ENCODE peak calls at places on chromosomes 1 and 21, in six cellular contexts. One of them, this sample, is unnamed.
A peak's percentile ranks its signal among the peaks of the same experiment; 100 is the strongest.

GRCh38 chr1:145806408-145806807 is 17.5 kb downstream of the RNF115 start:
- DNase-seq in mesenchymal stem cell: no peak
- DNase-seq in testis: no peak
- DNase-seq in PC-9: no peak
- DNase-seq in ovary: no peak
- DNase-seq in tibial artery: no peak
- DNase-seq in this sample: no peak

GRCh38 chr1:28449904-28450303 is 55.9 kb upstream of the RCC1 start:
- DNase-seq in mesenchymal stem cell: no peak
- DNase-seq in testis: no peak
- DNase-seq in PC-9: peak; percentile 53
- DNase-seq in ovary: no peak
- DNase-seq in tibial artery: no peak
- DNase-seq in this sample: no peak

GRCh38 chr1:43372172-43372571 is 4.4 kb upstream of the ELOVL1 start:
- DNase-seq in mesenchymal stem cell: no peak
- DNase-seq in testis: no peak
- DNase-seq in PC-9: no peak
- DNase-seq in ovary: no peak
- DNase-seq in tibial artery: no peak
- DNase-seq in this sample: no peak

GRCh38 chr1:192877283-192877886 is 68.5 kb downstream of the RGS2 start:
- DNase-seq in mesenchymal stem cell: peak; percentile 76
- DNase-seq in testis: no peak
- DNase-seq in PC-9: no peak
- DNase-seq in ovary: no peak
- DNase-seq in tibial artery: no peak
- DNase-seq in this sample: no peak

GRCh38 chr1:167120899-167121298 is 27.0 kb downstream of the STYXL2 start:
- DNase-seq in mesenchymal stem cell: no peak
- DNase-seq in testis: no peak
- DNase-seq in PC-9: no peak
- DNase-seq in ovary: no peak
- DNase-seq in tibial artery: no peak
- DNase-seq in this sample: no peak

GRCh38 chr1:243488459-243489163 is 232.8 kb downstream of the SDCCAG8 start:
- DNase-seq in mesenchymal stem cell: no peak
- DNase-seq in testis: peak; percentile 63
- DNase-seq in PC-9: no peak
- DNase-seq in ovary: no peak
- DNase-seq in tibial artery: no peak
- DNase-seq in this sample: peak; percentile 91

GRCh38 chr1:111976332-111976731 is 13.1 kb downstream of the KCND3 start:
- DNase-seq in mesenchymal stem cell: no peak
- DNase-seq in testis: no peak
- DNase-seq in PC-9: no peak
- DNase-seq in ovary: no peak
- DNase-seq in tibial artery: no peak
- DNase-seq in this sample: no peak

GRCh38 chr1:218660678-218661053 is 315.5 kb downstream of the TGFB2 start:
- DNase-seq in mesenchymal stem cell: peak; percentile 82
- DNase-seq in testis: no peak
- DNase-seq in PC-9: peak; percentile 23
- DNase-seq in ovary: no peak
- DNase-seq in tibial artery: no peak
- DNase-seq in this sample: no peak

GRCh38 chr1:234933475-234933874 is 195.2 kb downstream of the TOMM20 start:
- DNase-seq in mesenchymal stem cell: peak; percentile 68
- DNase-seq in testis: peak; percentile 18
- DNase-seq in PC-9: peak; percentile 43
- DNase-seq in ovary: no peak
- DNase-seq in tibial artery: peak; percentile 67
- DNase-seq in this sample: no peak

GRCh38 chr1:6358144-6358624 is 35.4 kb downstream of the ACOT7 start:
- DNase-seq in mesenchymal stem cell: peak; percentile 49
- DNase-seq in testis: no peak
- DNase-seq in PC-9: peak; percentile 72
- DNase-seq in ovary: no peak
- DNase-seq in tibial artery: no peak
- DNase-seq in this sample: no peak

GRCh38 chr1:227781314-227781930 is 34.1 kb upstream of the PRSS38 start:
- DNase-seq in mesenchymal stem cell: no peak
- DNase-seq in testis: peak; percentile 7
- DNase-seq in PC-9: no peak
- DNase-seq in ovary: no peak
- DNase-seq in tibial artery: peak; percentile 10
- DNase-seq in this sample: peak; percentile 2

GRCh38 chr1:70779571-70779970 is 268.0 kb downstream of the PTGER3 start:
- DNase-seq in mesenchymal stem cell: no peak
- DNase-seq in testis: no peak
- DNase-seq in PC-9: no peak
- DNase-seq in ovary: no peak
- DNase-seq in tibial artery: no peak
- DNase-seq in this sample: no peak

GRCh38 chr1:20194770-20195463 is 8.6 kb upstream of the PLA2G2C start:
- DNase-seq in mesenchymal stem cell: peak; percentile 56
- DNase-seq in testis: peak; percentile 69
- DNase-seq in PC-9: peak; percentile 49
- DNase-seq in ovary: peak; percentile 22
- DNase-seq in tibial artery: peak; percentile 65
- DNase-seq in this sample: peak; percentile 57

GRCh38 chr1:207240325-207241095 is 81.0 kb upstream of the CD55 start:
- DNase-seq in mesenchymal stem cell: no peak
- DNase-seq in testis: no peak
- DNase-seq in PC-9: peak; percentile 61
- DNase-seq in ovary: no peak
- DNase-seq in tibial artery: no peak
- DNase-seq in this sample: no peak

GRCh38 chr1:19412654-19413053 is 72.7 kb downstream of the CAPZB start:
- DNase-seq in mesenchymal stem cell: no peak
- DNase-seq in testis: no peak
- DNase-seq in PC-9: no peak
- DNase-seq in ovary: no peak
- DNase-seq in tibial artery: no peak
- DNase-seq in this sample: peak; percentile 19

GRCh38 chr1:186304982-186305949 is 69.8 kb downstream of the TPR start:
- DNase-seq in mesenchymal stem cell: peak; percentile 54
- DNase-seq in testis: no peak
- DNase-seq in PC-9: no peak
- DNase-seq in ovary: no peak
- DNase-seq in tibial artery: no peak
- DNase-seq in this sample: peak; percentile 12

GRCh38 chr1:170664828-170665617 is 1.1 kb downstream of the PRRX1 start:
- DNase-seq in mesenchymal stem cell: peak; percentile 38
- DNase-seq in testis: peak; percentile 76
- DNase-seq in PC-9: no peak
- DNase-seq in ovary: peak; percentile 48
- DNase-seq in tibial artery: no peak
- DNase-seq in this sample: peak; percentile 24

GRCh38 chr1:8364528-8365442 is 46.9 kb downstream of the SLC45A1 start:
- DNase-seq in mesenchymal stem cell: no peak
- DNase-seq in testis: no peak
- DNase-seq in PC-9: no peak
- DNase-seq in ovary: peak; percentile 14
- DNase-seq in tibial artery: peak; percentile 29
- DNase-seq in this sample: no peak

GRCh38 chr21:39175665-39176064 is 7.6 kb downstream of the PSMG1 start:
- DNase-seq in mesenchymal stem cell: no peak
- DNase-seq in testis: no peak
- DNase-seq in PC-9: no peak
- DNase-seq in ovary: no peak
- DNase-seq in tibial artery: no peak
- DNase-seq in this sample: no peak

GRCh38 chr1:202821467-202821866 is 10.7 kb downstream of the PCAT6 start:
- DNase-seq in mesenchymal stem cell: peak; percentile 26
- DNase-seq in testis: no peak
- DNase-seq in PC-9: peak; percentile 40
- DNase-seq in ovary: no peak
- DNase-seq in tibial artery: no peak
- DNase-seq in this sample: no peak

GRCh38 chr1:30410153-30410851 is 313.1 kb downstream of the MATN1 start:
- DNase-seq in mesenchymal stem cell: no peak
- DNase-seq in testis: no peak
- DNase-seq in PC-9: no peak
- DNase-seq in ovary: peak; percentile 2
- DNase-seq in tibial artery: no peak
- DNase-seq in this sample: no peak

GRCh38 chr1:63634471-63634870 is 41.3 kb downstream of the PGM1 start:
- DNase-seq in mesenchymal stem cell: no peak
- DNase-seq in testis: no peak
- DNase-seq in PC-9: no peak
- DNase-seq in ovary: no peak
- DNase-seq in tibial artery: no peak
- DNase-seq in this sample: no peak

GRCh38 chr1:32394890-32395415 is 712 bp upstream of the BSDC1 start:
- DNase-seq in mesenchymal stem cell: no peak
- DNase-seq in testis: no peak
- DNase-seq in PC-9: no peak
- DNase-seq in ovary: no peak
- DNase-seq in tibial artery: no peak
- DNase-seq in this sample: no peak

GRCh38 chr1:161199506-161200119 is 759 bp upstream of the ADAMTS4 start:
- DNase-seq in mesenchymal stem cell: no peak
- DNase-seq in testis: no peak
- DNase-seq in PC-9: no peak
- DNase-seq in ovary: no peak
- DNase-seq in tibial artery: no peak
- DNase-seq in this sample: peak; percentile 24
- H3K27ac ChIP-seq in mesenchymal stem cell: no peak overlapping the region
- H3K27ac ChIP-seq in testis: peak overlapping the region; percentile 99
- H3K27ac ChIP-seq in PC-9: no peak overlapping the region
- H3K27ac ChIP-seq in ovary: peak overlapping the region; percentile 96
- H3K27ac ChIP-seq in tibial artery: peak overlapping the region; percentile 93
- H3K27ac ChIP-seq in this sample: peak overlapping the region; percentile 93

GRCh38 chr1:12547586-12548225 is 70.3 kb downstream of the DHRS3 start:
- DNase-seq in mesenchymal stem cell: no peak
- DNase-seq in testis: no peak
- DNase-seq in PC-9: no peak
- DNase-seq in ovary: no peak
- DNase-seq in tibial artery: no peak
- DNase-seq in this sample: no peak

GRCh38 chr1:12546771-12547585 is 71.0 kb downstream of the DHRS3 start:
- DNase-seq in mesenchymal stem cell: no peak
- DNase-seq in testis: peak; percentile 69
- DNase-seq in PC-9: no peak
- DNase-seq in ovary: no peak
- DNase-seq in tibial artery: peak; percentile 86
- DNase-seq in this sample: no peak

GRCh38 chr1:12549106-12549459 is 68.9 kb downstream of the DHRS3 start:
- DNase-seq in mesenchymal stem cell: no peak
- DNase-seq in testis: peak; percentile 43
- DNase-seq in PC-9: no peak
- DNase-seq in ovary: peak; percentile 72
- DNase-seq in tibial artery: peak; percentile 52
- DNase-seq in this sample: peak; percentile 87

GRCh38 chr1:12549460-12550349 is 68.3 kb downstream of the DHRS3 start:
- DNase-seq in mesenchymal stem cell: peak; percentile 45
- DNase-seq in testis: peak; percentile 70
- DNase-seq in PC-9: peak; percentile 94
- DNase-seq in ovary: peak; percentile 85
- DNase-seq in tibial artery: peak; percentile 92
- DNase-seq in this sample: peak; percentile 98

DNA sequence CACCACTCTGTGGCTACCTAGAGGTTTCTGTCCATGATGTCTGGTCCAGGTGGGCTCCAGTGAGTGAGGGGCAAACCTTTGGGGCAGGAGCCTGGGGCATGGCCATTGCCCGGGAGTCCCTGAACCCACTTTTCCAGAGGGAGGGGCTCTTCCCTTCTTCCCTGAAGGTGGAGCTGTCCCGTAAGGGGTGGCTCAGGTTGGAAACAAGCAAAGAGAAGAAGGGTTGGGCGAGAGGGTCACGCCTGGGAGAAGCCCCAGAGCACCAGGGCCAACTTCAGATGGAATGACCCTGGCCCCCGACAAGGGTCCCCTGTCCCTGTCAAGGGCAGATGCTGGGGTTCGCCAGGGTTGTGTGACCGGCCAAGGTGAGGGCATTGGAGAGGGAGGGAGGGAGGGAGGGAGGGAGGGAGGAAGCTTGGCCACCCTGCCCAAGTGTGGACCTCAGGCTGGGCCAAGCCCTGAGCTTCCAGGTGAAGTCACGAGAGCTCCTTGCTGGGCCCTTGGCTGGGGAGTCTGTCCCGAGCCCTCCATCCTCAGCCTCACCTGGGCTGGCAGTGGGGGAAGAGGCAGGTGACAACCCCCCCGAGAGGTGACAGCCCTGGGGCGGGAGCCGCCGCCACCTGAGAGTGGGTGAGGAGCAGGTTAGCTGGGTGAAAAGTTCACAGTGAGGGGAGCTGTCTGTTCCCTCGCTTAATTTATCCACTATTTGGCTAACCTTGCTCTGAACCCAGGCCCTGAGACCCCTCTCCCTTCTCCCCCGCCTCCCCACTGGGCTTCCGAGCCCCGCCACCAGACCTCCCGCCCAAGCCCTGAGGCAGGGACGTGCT is 69.5 kb downstream of the DHRS3 start:
- DNase-seq in mesenchymal stem cell: no peak
- DNase-seq in testis: no peak
- DNase-seq in PC-9: no peak
- DNase-seq in ovary: no peak
- DNase-seq in tibial artery: peak; percentile 21
- DNase-seq in this sample: no peak
- H3K4me1 ChIP-seq in mesenchymal stem cell: peaks cover 24% of the 10 kb centered on the region
- H3K4me1 ChIP-seq in testis: peaks cover 14% of the 10 kb centered on the region
- H3K4me1 ChIP-seq in PC-9: peaks cover 22% of the 10 kb centered on the region
- H3K4me1 ChIP-seq in ovary: peaks cover 24% of the 10 kb centered on the region
- H3K4me1 ChIP-seq in tibial artery: peaks cover 40% of the 10 kb centered on the region
- H3K4me1 ChIP-seq in this sample: peaks cover 45% of the 10 kb centered on the region

GRCh38 chr1:93675931-93676330 is 5.7 kb downstream of the BCAR3 start:
- DNase-seq in mesenchymal stem cell: peak; percentile 45
- DNase-seq in testis: no peak
- DNase-seq in PC-9: no peak
- DNase-seq in ovary: no peak
- DNase-seq in tibial artery: no peak
- DNase-seq in this sample: no peak
- H3K4me3 ChIP-seq in mesenchymal stem cell: no peak overlapping the region
- H3K4me3 ChIP-seq in testis: no peak overlapping the region
- H3K4me3 ChIP-seq in PC-9: peak overlapping the region; percentile 4
- H3K4me3 ChIP-seq in ovary: no peak overlapping the region
- H3K4me3 ChIP-seq in tibial artery: no peak overlapping the region
- H3K4me3 ChIP-seq in this sample: no peak overlapping the region

DNA sequence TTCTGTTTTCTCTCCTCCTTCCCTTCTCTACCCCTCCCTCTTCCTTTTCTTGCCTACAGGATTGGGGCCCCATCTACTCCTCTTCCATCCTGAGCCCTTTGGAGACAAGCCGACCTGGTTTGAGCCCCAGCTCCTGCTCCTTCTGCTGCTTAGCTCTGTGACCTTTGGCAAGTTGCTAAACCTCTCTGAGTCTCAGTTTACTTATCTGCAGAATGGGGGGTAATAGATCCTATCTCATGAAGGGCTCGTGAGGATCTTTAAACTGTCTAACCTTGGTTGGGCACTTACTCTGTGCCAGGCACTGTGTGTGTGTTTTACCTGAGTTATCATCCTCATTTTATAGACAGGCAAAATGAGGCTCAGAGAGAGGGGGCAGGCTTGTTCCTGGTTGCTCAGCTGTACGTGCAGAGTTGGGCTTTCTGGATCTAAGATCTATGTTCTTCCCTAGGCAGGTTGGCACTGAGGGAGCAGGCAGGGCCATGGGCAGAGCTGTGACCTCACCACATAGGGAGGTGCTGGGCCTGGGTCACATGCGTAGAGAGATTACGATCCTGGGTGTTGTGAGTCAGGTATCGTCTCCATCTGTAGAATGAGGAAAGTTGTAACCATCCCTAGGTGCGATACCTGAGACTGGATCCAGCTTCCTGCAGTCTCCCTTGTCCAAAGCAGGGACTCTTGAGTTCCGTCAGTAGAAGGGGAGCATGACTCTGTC is 58.5 kb downstream of the FOXO6 start:
- DNase-seq in mesenchymal stem cell: no peak
- DNase-seq in testis: no peak
- DNase-seq in PC-9: no peak
- DNase-seq in ovary: no peak
- DNase-seq in tibial artery: no peak
- DNase-seq in this sample: no peak
- H3K27ac ChIP-seq in mesenchymal stem cell: no peak overlapping the region
- H3K27ac ChIP-seq in testis: no peak overlapping the region
- H3K27ac ChIP-seq in PC-9: peak overlapping the region; percentile 22
- H3K27ac ChIP-seq in ovary: no peak overlapping the region
- H3K27ac ChIP-seq in tibial artery: no peak overlapping the region
- H3K27ac ChIP-seq in this sample: peak overlapping the region; percentile 67